ENCODE peak calls at places on chromosomes 13 and 19, in four cellular contexts. O, P, R and S are unnamed samples.
A peak's percentile ranks its signal among the peaks of the same experiment; 100 is the strongest.

GRCh38 chr19:46493236-46494114 is 2.2 kb downstream of the PNMA8B start:
- DNase-seq in P (no peak), R (no peak), O (no peak), S (no peak)

GRCh38 chr19:16593181-16593580 is 21.0 kb upstream of the SLC35E1 start:
- DNase-seq in P (no peak), O (peak; percentile 27), R (no peak), S (no peak)

GRCh38 chr13:100438059-100438788 is 150.4 kb downstream of the GGACT start:
- DNase-seq in O (peak; percentile 94), R (no peak), P (no peak), S (no peak)

GRCh38 chr13:71770710-71771109 is 96.3 kb downstream of the DACH1 start:
- DNase-seq in P (no peak), R (no peak), O (no peak), S (no peak)

GRCh38 chr19:30077851-30078355 is 135.9 kb downstream of the URI1 start:
- DNase-seq in R (no peak), P (no peak), O (no peak), S (no peak)

GRCh38 chr19:14149509-14149994 is 13.2 kb upstream of the ASF1B start:
- DNase-seq in P (no peak), R (peak; percentile 85), O (no peak), S (peak; percentile 68)

GRCh38 chr19:3692141-3693029 is 7.9 kb downstream of the PIP5K1C start:
- DNase-seq in O (peak; percentile 14), R (no peak), P (no peak), S (no peak)

GRCh38 chr19:13366529-13367143 is 139.6 kb downstream of the CACNA1A start:
- DNase-seq in R (no peak), O (peak; percentile 44), P (peak; percentile 56), S (no peak)

GRCh38 chr19:11581740-11582139 is 4.3 kb upstream of the ACP5 start:
- DNase-seq in O (peak; percentile 28), R (no peak), P (no peak), S (no peak)

GRCh38 chr19:2076481-2077082 is 19.5 kb downstream of the MOB3A start:
- DNase-seq in P (no peak), R (no peak), O (no peak), S (no peak)

GRCh38 chr13:20197361-20197834 is 4.7 kb upstream of the GJB2 start:
- DNase-seq in R (no peak), O (peak; percentile 28), P (peak; percentile 30), S (no peak)

GRCh38 chr13:40665754-40666057 is 735 bp downstream of the FOXO1 start:
- DNase-seq in R (no peak), O (peak; percentile 45), P (no peak), S (no peak)

GRCh38 chr13:50208826-50209335 is 193.6 kb downstream of the KCNRG start:
- DNase-seq in P (peak; percentile 29), O (peak; percentile 77), R (peak; percentile 49), S (no peak)

GRCh38 chr13:50437252-50437651 is 406.2 kb downstream of the DLEU7 start:
- DNase-seq in R (no peak), P (no peak), O (no peak), S (no peak)

GRCh38 chr13:91357613-91358383 is 10.3 kb downstream of the MIR17HG start:
- DNase-seq in R (no peak), P (no peak), O (no peak), S (no peak)

GRCh38 chr19:53007200-53008054 is 6.3 kb upstream of the ERVV-1 start:
- DNase-seq in O (peak; percentile 23), P (no peak), R (no peak), S (no peak)

GRCh38 chr13:64154514-64154913 is 2738.9 kb upstream of the PCDH20 start:
- DNase-seq in P (no peak), R (no peak), O (peak; percentile 57), S (no peak)

GRCh38 chr19:29378126-29378525 is 147.7 kb upstream of the VSTM2B start:
- DNase-seq in O (no peak), R (no peak), P (no peak), S (no peak)